ENCODE peak calls at places on chromosomes 7 and 10, in five cellular contexts. V, U, K, J and Q are unnamed samples.

GRCh38 chr7:86932038-86932512 is 127.4 kb downstream of the ELAPOR2 start:
- DNase-seq in U (no peak), V (no peak), J (no peak), K (no peak), Q (no peak)

GRCh38 chr7:37297546-37297945 is 151.1 kb downstream of the ELMO1 start:
- DNase-seq in V (no peak), U (no peak), J (no peak), K (no peak), Q (no peak)

GRCh38 chr10:43121444-43121843 is 16.8 kb upstream of the CSGALNACT2 start:
- DNase-seq in J (no peak), K (no peak), U (no peak), V (peak), Q (no peak)

GRCh38 chr7:84040365-84040764 is 154.2 kb downstream of the SEMA3A start:
- DNase-seq in J (no peak), U (no peak), V (no peak), K (no peak), Q (peak)

GRCh38 chr7:47484923-47485639 is 96.8 kb downstream of the TNS3 start:
- DNase-seq in U (no peak), K (no peak), V (no peak), J (no peak), Q (no peak)

GRCh38 chr7:43313628-43314378 is 201.4 kb downstream of the HECW1 start:
- DNase-seq in K (no peak), V (no peak), U (no peak), J (no peak), Q (no peak)

GRCh38 chr10:43695730-43696129 is 47.0 kb upstream of the ZNF32 start:
- DNase-seq in U (no peak), V (no peak), K (no peak), J (no peak), Q (no peak)

GRCh38 chr7:101127460-101128039 is 646 bp downstream of the SERPINE1 start:
- DNase-seq in U (no peak), V (no peak), J (no peak), K (no peak), Q (no peak)

GRCh38 chr7:33751395-33751794 is 153.9 kb upstream of the BMPER start:
- DNase-seq in V (no peak), U (no peak), J (no peak), K (no peak), Q (no peak)
- TF ChIP-seq CTCF in V (no peak), U (no peak), J (no peak), K (no peak), Q (no peak)

GRCh38 chr7:1640376-1641172 is 29.5 kb upstream of the ELFN1 start:
- DNase-seq in K (no peak), J (no peak), V (no peak), U (no peak), Q (no peak)

GRCh38 chr7:1641173-1641572 is 28.9 kb upstream of the ELFN1 start:
- DNase-seq in V (no peak), U (no peak), J (no peak), K (no peak), Q (no peak)

GRCh38 chr7:1639071-1639470 is 31.0 kb upstream of the ELFN1 start:
- DNase-seq in J (no peak), V (no peak), K (no peak), U (no peak), Q (no peak)

GRCh38 chr7:1638113-1638726 is 31.9 kb upstream of the ELFN1 start:
- DNase-seq in V (no peak), U (no peak), J (peak), K (no peak), Q (no peak)

GRCh38 chr7:1639578-1640175 is 30.4 kb upstream of the ELFN1 start:
- DNase-seq in J (no peak), U (no peak), K (no peak), V (no peak), Q (no peak)
- TF ChIP-seq CTCF in J (no peak), U (no peak), K (no peak), V (no peak), Q (no peak)

GRCh38 chr10:114279886-114280644 is 41.0 kb downstream of the VWA2 start:
- DNase-seq in J (no peak), U (no peak), K (no peak), V (no peak), Q (no peak)
- TF ChIP-seq CTCF in J (no peak), U (no peak), K (no peak), V (no peak), Q (no peak)

DNA sequence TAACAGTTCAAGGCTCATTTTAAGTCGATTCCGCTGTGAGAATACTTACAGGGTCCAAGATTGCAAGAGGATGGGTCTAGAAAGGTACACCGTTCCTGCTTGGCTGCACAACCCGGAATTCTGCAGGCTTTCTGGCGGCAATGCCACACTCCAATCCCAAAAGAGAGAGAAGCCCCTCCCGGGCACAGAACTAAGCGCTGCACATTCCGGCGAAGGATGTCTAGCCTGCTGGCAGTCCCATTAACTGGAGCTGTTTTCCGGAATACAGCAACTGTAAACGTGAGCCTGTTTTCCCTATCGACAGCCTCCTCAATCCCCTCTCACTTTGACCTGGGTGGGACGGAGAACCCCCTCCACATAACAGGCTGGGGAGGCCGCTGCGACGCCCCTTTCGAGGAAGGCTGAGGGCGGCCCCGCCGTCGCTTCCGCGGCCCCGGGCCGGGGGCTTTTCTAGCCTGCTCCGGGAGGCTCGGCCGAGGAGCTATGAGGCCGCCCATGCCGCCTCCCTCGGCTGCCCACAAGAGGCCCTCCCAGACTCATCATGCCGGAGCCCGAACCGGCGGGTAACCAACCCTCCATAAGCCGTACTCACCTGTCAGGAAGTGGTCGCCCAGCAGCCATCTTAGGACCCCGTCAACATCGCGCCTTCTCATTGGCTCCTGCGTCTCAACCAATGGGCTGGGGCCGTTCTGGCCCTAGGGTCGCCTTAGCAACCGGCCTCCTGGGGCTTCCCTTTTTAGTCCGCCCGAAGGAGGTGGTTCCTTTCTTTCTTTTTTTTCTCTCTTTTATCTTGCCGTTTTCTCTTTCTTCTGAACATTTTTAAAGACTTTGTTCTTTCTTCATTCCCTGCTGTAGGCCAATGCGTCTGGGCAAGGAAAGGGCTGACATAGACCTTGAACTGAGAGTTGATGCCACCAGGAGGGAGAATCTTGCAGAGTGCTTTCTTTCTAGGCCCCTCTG is at the start of gene FAM204A:
- DNase-seq in U (peak), K (peak), V (peak), J (peak), Q (peak)
- TF ChIP-seq CTCF in U (no peak), K (no peak), V (no peak), J (no peak), Q (no peak)

DNA sequence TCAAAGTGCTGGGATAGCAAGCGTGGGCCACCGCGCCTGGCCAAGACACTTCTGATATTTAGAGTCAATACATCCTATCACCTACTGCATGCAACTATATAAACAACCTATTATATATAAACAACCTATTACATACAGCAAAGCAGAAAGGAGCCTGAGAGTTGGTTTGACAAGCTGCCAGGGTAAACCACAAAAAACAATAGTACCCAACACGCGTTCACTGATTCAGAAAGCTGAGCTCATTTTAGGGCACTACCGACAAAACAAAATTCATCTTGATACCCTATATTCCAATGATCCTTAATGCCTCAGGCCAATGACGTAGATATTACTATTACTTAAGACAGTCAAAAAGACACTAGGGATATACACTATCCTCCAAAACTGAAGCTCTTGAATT is 16.2 kb downstream of the MALSU1 start:
- DNase-seq in K (no peak), U (no peak), J (no peak), V (no peak), Q (no peak)
- TF ChIP-seq CTCF in K (no peak), U (no peak), J (no peak), V (no peak), Q (no peak)